ENCODE peak calls at places on chromosome 6, in seven cellular contexts. O is colonic mucosa; V is A549; X is astrocyte; J is PC-3; L is effector memory CD4-positive, alpha-beta T cell; P is H9. G is an unnamed sample. For H3K4me1, the result is how much of the 10 kb centered on the place peaks cover.

GRCh38 chr6:152309648-152310047 is 327.5 kb downstream of the SYNE1 start:
- DNase-seq in O (no peak), V (no peak), X (peak), J (peak), L (peak), P (peak), G (no peak)

GRCh38 chr6:42088101-42088591 is 37.8 kb downstream of the TAF8 start:
- DNase-seq in O (no peak), V (peak), X (peak), J (peak), L (no peak), P (no peak), G (no peak)

GRCh38 chr6:35497571-35498406 is 910 bp upstream of the TEAD3 start:
- DNase-seq in O (peak), V (peak), X (peak), J (no peak), L (peak), P (peak), G (peak)

GRCh38 chr6:140774080-140774505 is 1358.6 kb upstream of the GJE1 start:
- DNase-seq in O (no peak), V (no peak), X (peak), J (peak), L (no peak), P (no peak), G (no peak)

GRCh38 chr6:118551063-118551672 is 3.1 kb downstream of the PLN start:
- DNase-seq in O (no peak), V (peak), X (peak), J (peak), L (no peak), P (no peak), G (no peak)

GRCh38 chr6:76684881-76685280 is 612.4 kb upstream of the IMPG1 start:
- DNase-seq in O (no peak), V (no peak), X (no peak), J (no peak), L (no peak), P (peak), G (no peak)

GRCh38 chr6:99592900-99593299 is 13.7 kb upstream of the PRDM13 start:
- DNase-seq in O (no peak), V (no peak), X (no peak), J (no peak), L (no peak), P (no peak), G (no peak)

GRCh38 chr6:53979468-53980067 is 131.7 kb upstream of the MLIP start:
- DNase-seq in O (no peak), V (peak), X (peak), J (peak), L (no peak), P (no peak), G (peak)

GRCh38 chr6:41965429-41966213 is 24.0 kb upstream of the CCND3 start:
- DNase-seq in O (no peak), V (no peak), X (peak), J (no peak), L (no peak), P (peak), G (peak)

GRCh38 chr6:162181741-162182401 is 545.7 kb downstream of the PRKN start:
- DNase-seq in O (no peak), V (no peak), X (peak), J (no peak), L (no peak), P (no peak), G (no peak)

GRCh38 chr6:45710304-45710821 is 305.3 kb downstream of the CLIC5 start:
- DNase-seq in O (no peak), V (no peak), X (peak), J (peak), L (no peak), P (no peak), G (no peak)

GRCh38 chr6:138520463-138520862 is 21.2 kb upstream of the NHSL1 start:
- DNase-seq in O (no peak), V (peak), X (no peak), J (peak), L (no peak), P (no peak), G (no peak)

GRCh38 chr6:19524787-19525186 is 312.4 kb upstream of the ID4 start:
- DNase-seq in O (no peak), V (no peak), X (no peak), J (no peak), L (no peak), P (no peak), G (no peak)

GRCh38 chr6:16481680-16482079 is 243.3 kb downstream of the GMPR start:
- DNase-seq in O (no peak), V (no peak), X (no peak), J (no peak), L (peak), P (no peak), G (no peak)

GRCh38 chr6:37668251-37668650 is 29.4 kb downstream of the MDGA1 start:
- DNase-seq in O (no peak), V (peak), X (peak), J (peak), L (no peak), P (no peak), G (no peak)

GRCh38 chr6:28980797-28981390 is 24.2 kb downstream of the ZNF311 start:
- DNase-seq in O (peak), V (peak), X (peak), J (peak), L (peak), P (peak), G (peak)

GRCh38 chr6:15160812-15161211 is 85.1 kb upstream of the JARID2 start:
- DNase-seq in O (no peak), V (no peak), X (peak), J (no peak), L (no peak), P (no peak), G (no peak)

GRCh38 chr6:36131517-36132220 is 1.4 kb downstream of the MAPK13 start:
- DNase-seq in O (peak), V (no peak), X (peak), J (peak), L (peak), P (no peak), G (no peak)

GRCh38 chr6:1624848-1625341 is 15.2 kb downstream of the FOXC1 start:
- DNase-seq in O (no peak), V (no peak), X (peak), J (no peak), L (no peak), P (no peak), G (no peak)

GRCh38 chr6:132365319-132365907 is 35.9 kb downstream of the MOXD1 start:
- DNase-seq in O (no peak), V (no peak), X (peak), J (no peak), L (no peak), P (peak), G (peak)

GRCh38 chr6:105250523-105250922 is 70.7 kb upstream of the POPDC3 start:
- DNase-seq in O (no peak), V (no peak), X (peak), J (peak), L (no peak), P (no peak), G (no peak)

GRCh38 chr6:50708664-50709365 is 4.5 kb upstream of the TFAP2D start:
- DNase-seq in O (no peak), V (no peak), X (no peak), J (no peak), L (no peak), P (no peak), G (no peak)

GRCh38 chr6:5053864-5054426 is 31.2 kb upstream of the PPP1R3G start:
- DNase-seq in O (no peak), V (no peak), X (no peak), J (no peak), L (no peak), P (no peak), G (no peak)

GRCh38 chr6:46937623-46938022 is 15.9 kb upstream of the ADGRF5 start:
- DNase-seq in O (no peak), V (no peak), X (no peak), J (no peak), L (no peak), P (no peak), G (no peak)

GRCh38 chr6:26225848-26226590 is 138.8 kb downstream of the HFE start:
- DNase-seq in O (no peak), V (no peak), X (no peak), J (no peak), L (no peak), P (no peak), G (no peak)

GRCh38 chr6:839201-839600 is 146.3 kb upstream of the EXOC2 start:
- DNase-seq in O (no peak), V (no peak), X (no peak), J (no peak), L (no peak), P (no peak), G (no peak)

GRCh38 chr6:97394160-97394748 is 111.2 kb upstream of the MMS22L start:
- DNase-seq in O (peak), V (peak), X (peak), J (peak), L (peak), P (peak), G (peak)

GRCh38 chr6:41581381-41581991 is 35.3 kb downstream of the FOXP4 start:
- DNase-seq in O (no peak), V (peak), X (peak), J (peak), L (no peak), P (no peak), G (no peak)

GRCh38 chr6:161924516-161925116 is 650.8 kb upstream of the AGPAT4 start:
- DNase-seq in O (no peak), V (no peak), X (peak), J (no peak), L (no peak), P (no peak), G (no peak)

GRCh38 chr6:167467282-167467681 is 142.4 kb downstream of the TTLL2 start:
- DNase-seq in O (no peak), V (no peak), X (no peak), J (no peak), L (no peak), P (no peak), G (no peak)

GRCh38 chr6:37083243-37084138 is 78.0 kb downstream of the FGD2 start:
- DNase-seq in O (peak), V (no peak), X (peak), J (no peak), L (no peak), P (no peak), G (no peak)

GRCh38 chr6:56840467-56841371 is 114.2 kb upstream of the BEND6 start:
- DNase-seq in O (no peak), V (no peak), X (peak), J (peak), L (no peak), P (no peak), G (peak)

GRCh38 chr6:143000771-143001170 is 55.8 kb upstream of the HIVEP2 start:
- DNase-seq in O (no peak), V (no peak), X (no peak), J (no peak), L (no peak), P (no peak), G (no peak)

GRCh38 chr6:154302111-154302752 is 54.4 kb downstream of the IPCEF1 start:
- DNase-seq in O (no peak), V (no peak), X (peak), J (peak), L (no peak), P (no peak), G (no peak)

GRCh38 chr6:35757461-35758123 is 18.8 kb upstream of the CLPSL2 start:
- DNase-seq in O (no peak), V (peak), X (no peak), J (peak), L (no peak), P (peak), G (peak)

GRCh38 chr6:113050010-113050893 is 703.1 kb downstream of the RFPL4B start:
- DNase-seq in O (no peak), V (no peak), X (peak), J (peak), L (no peak), P (no peak), G (no peak)

GRCh38 chr6:115634131-115634530 is 426.6 kb downstream of the FRK start:
- DNase-seq in O (no peak), V (no peak), X (no peak), J (no peak), L (no peak), P (no peak), G (no peak)

GRCh38 chr6:34695729-34696188 is 808 bp downstream of the ILRUN start:
- DNase-seq in O (no peak), V (no peak), X (no peak), J (no peak), L (no peak), P (no peak), G (no peak)

GRCh38 chr6:132161283-132161682 is 210.1 kb upstream of the CCN2 start:
- DNase-seq in O (no peak), V (peak), X (peak), J (peak), L (no peak), P (no peak), G (no peak)

DNA sequence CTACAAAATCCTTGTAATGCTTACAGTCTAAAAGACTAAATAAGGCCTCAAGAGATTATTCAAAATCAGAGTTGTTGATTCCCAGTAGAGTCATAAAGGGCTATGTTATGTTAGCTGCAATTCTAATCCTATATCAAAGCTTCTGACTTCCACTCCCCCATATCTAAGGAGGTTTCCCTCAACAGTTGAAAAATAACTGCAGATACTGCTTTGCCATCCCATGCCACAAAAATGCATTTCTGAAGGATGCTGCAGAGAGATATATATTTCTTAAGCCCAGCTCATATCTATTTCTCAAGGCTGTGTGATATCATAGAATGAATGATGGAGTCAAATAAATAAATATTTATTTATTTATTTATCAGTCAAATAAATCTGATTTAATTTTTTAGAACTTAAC is 332.3 kb downstream of the LAMA2 start:
- DNase-seq in O (no peak), V (no peak), X (no peak), J (no peak), L (no peak), P (no peak), G (no peak)
- H3K4me1 ChIP-seq in O (under half), V (under half), X (under half), J (under half), L (under half), P (under half), G (under half)

GRCh38 chr6:158785036-158785435 is 34.1 kb downstream of the EZR start:
- DNase-seq in O (no peak), V (no peak), X (no peak), J (no peak), L (no peak), P (no peak), G (no peak)

GRCh38 chr6:158789115-158789917 is 29.9 kb downstream of the EZR start:
- DNase-seq in O (no peak), V (no peak), X (no peak), J (no peak), L (no peak), P (no peak), G (no peak)

GRCh38 chr6:158784505-158784904 is 34.7 kb downstream of the EZR start:
- DNase-seq in O (no peak), V (no peak), X (peak), J (peak), L (no peak), P (no peak), G (no peak)

GRCh38 chr6:158786645-158787304 is 32.4 kb downstream of the EZR start:
- DNase-seq in O (peak), V (no peak), X (no peak), J (no peak), L (no peak), P (no peak), G (no peak)

DNA sequence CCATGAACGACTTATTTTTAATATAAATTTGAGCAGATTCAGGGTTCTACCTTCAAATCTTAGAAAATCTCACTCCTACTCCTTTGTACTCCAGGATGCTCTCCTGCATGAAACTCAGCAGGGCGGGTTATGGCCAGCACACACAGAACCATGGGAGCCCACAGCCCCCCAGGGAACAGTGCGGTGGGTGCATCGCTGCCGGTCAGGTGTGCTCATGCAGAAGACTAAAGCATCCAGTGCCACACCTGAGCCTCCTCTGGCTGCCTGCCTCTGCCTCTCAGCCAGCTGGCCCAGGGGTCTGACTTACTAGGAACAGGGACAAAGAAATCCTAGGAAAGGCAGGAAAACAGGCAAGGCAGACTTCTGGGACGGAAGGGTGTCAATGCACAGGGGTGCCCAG is 31.8 kb downstream of the EZR start:
- DNase-seq in O (no peak), V (no peak), X (no peak), J (no peak), L (no peak), P (no peak), G (no peak)
- H3K4me1 ChIP-seq in O (under half), V (under half), X (under half), J (under half), L (under half), P (under half), G (under half)

DNA sequence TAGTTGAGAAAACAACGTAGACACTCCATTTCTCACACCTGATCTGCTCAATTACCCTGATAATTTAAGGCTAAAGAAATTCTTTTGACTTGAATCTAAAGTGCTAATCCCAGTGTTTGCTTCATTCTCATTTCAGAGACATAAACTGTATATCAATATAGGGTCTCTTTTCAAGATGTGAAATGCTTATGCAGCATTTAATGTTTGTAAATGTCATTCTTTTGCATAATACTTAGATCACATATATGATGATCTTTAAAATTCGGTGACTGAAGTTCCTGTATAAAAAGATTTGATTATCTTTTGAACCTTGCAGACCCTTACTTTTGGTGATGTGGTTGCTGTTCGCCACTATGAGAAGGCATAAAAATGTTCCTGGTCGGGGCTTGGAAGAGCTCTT is 3.9 kb downstream of the FABP7 start:
- DNase-seq in O (no peak), V (no peak), X (no peak), J (no peak), L (no peak), P (no peak), G (no peak)
- H3K4me1 ChIP-seq in O (under half), V (under half), X (under half), J (under half), L (under half), P (under half), G (under half)

GRCh38 chr6:7145269-7146078 is 37.7 kb downstream of the RREB1 start:
- DNase-seq in O (peak), V (no peak), X (no peak), J (peak), L (no peak), P (no peak), G (no peak)

GRCh38 chr6:7146079-7146828 is 38.5 kb downstream of the RREB1 start:
- DNase-seq in O (peak), V (no peak), X (peak), J (peak), L (no peak), P (no peak), G (no peak)

GRCh38 chr6:7150381-7151064 is 42.8 kb downstream of the RREB1 start:
- DNase-seq in O (no peak), V (no peak), X (no peak), J (no peak), L (no peak), P (peak), G (no peak)

GRCh38 chr6:7147051-7147671 is 39.4 kb downstream of the RREB1 start:
- DNase-seq in O (no peak), V (no peak), X (peak), J (no peak), L (no peak), P (no peak), G (no peak)

GRCh38 chr6:7148100-7148822 is 40.5 kb downstream of the RREB1 start:
- DNase-seq in O (no peak), V (no peak), X (peak), J (peak), L (no peak), P (no peak), G (no peak)
- H3K4me1 ChIP-seq in O (under half), V (half or more), X (under half), J (half or more), L (under half), P (under half), G (under half)

DNA sequence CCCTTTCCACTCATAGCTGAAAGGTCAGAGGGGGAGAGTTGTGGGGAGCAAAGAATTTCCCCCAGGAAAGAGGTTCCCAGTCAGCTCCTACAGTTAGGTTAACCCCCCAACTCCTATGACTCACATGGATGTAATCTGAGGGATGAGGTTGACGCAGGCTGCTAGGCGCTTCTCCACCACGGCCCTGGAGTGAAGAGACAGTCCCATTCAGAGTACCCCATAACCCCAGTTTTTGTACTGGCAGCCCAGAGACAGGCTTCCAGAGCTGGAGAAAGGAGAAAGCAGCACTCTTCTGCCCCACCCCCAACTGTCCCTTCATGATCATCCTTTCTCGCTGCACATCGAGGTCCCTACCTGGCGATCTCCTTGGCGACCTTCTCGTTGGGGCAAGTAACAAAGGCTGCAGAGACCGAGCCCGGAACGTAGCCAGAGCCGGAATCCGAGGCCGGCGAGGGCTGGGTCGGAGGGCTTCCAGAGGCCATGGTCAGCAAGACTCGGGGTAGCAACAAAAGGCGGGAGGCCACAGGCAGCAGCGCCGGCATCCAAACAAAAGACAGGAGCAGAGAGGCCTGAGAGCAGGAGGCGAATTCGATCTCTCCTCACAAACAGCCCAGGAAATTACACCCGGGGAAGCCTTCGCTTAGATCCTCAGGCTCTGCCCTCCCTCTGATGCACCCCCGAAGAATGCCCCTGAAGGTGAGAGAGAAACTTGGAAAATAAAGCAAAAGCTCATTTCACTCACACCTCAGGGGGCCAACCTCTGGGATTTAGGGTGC is 592 bp downstream of the CUTA start:
- DNase-seq in O (no peak), V (peak), X (peak), J (peak), L (peak), P (peak), G (peak)
- H3K4me1 ChIP-seq in O (under half), V (under half), X (under half), J (under half), L (under half), P (under half), G (under half)

GRCh38 chr6:158559895-158560786 is at the start of gene TMEM181:
- DNase-seq in O (peak), V (peak), X (peak), J (peak), L (peak), P (peak), G (peak)
- H3K4me1 ChIP-seq in O (under half), V (under half), X (under half), J (under half), L (under half), P (under half), G (under half)